ENCODE peak calls at places on chromosomes 1 and 21, in eight cellular contexts. One of them, this sample, is unnamed.

GRCh38 chr1:45359882-45360513 is 19.8 kb upstream of the MUTYH start:
- DNase-seq in A549: no peak
- DNase-seq in stomach: peak
- DNase-seq in Peyer's patch: peak
- DNase-seq in spleen: no peak
- DNase-seq in right lobe of liver: no peak
- DNase-seq in suprapubic skin: no peak
- DNase-seq in tibial nerve: peak
- DNase-seq in this sample: no peak

GRCh38 chr1:172764378-172764777 is 105.5 kb downstream of the FASLG start:
- DNase-seq in A549: no peak
- DNase-seq in stomach: peak
- DNase-seq in Peyer's patch: peak
- DNase-seq in spleen: peak
- DNase-seq in right lobe of liver: no peak
- DNase-seq in suprapubic skin: no peak
- DNase-seq in tibial nerve: no peak
- DNase-seq in this sample: no peak

GRCh38 chr1:101081496-101082282 is 56.1 kb upstream of the DPH5 start:
- DNase-seq in A549: no peak
- DNase-seq in stomach: no peak
- DNase-seq in Peyer's patch: no peak
- DNase-seq in spleen: peak
- DNase-seq in right lobe of liver: no peak
- DNase-seq in suprapubic skin: no peak
- DNase-seq in tibial nerve: no peak
- DNase-seq in this sample: no peak

GRCh38 chr1:205576805-205577761 is 54.7 kb downstream of the ELK4 start:
- DNase-seq in A549: peak
- DNase-seq in stomach: peak
- DNase-seq in Peyer's patch: peak
- DNase-seq in spleen: peak
- DNase-seq in right lobe of liver: no peak
- DNase-seq in suprapubic skin: peak
- DNase-seq in tibial nerve: no peak
- DNase-seq in this sample: no peak

GRCh38 chr21:25552856-25553255 is 54.4 kb downstream of the MRPL39 start:
- DNase-seq in A549: no peak
- DNase-seq in stomach: no peak
- DNase-seq in Peyer's patch: no peak
- DNase-seq in spleen: no peak
- DNase-seq in right lobe of liver: no peak
- DNase-seq in suprapubic skin: no peak
- DNase-seq in tibial nerve: no peak
- DNase-seq in this sample: no peak

GRCh38 chr1:206766251-206766856 is 4.2 kb upstream of the IL19 start:
- DNase-seq in A549: no peak
- DNase-seq in stomach: peak
- DNase-seq in Peyer's patch: peak
- DNase-seq in spleen: peak
- DNase-seq in right lobe of liver: no peak
- DNase-seq in suprapubic skin: no peak
- DNase-seq in tibial nerve: peak
- DNase-seq in this sample: peak

GRCh38 chr1:90502194-90502593 is 214.9 kb downstream of the BARHL2 start:
- DNase-seq in A549: no peak
- DNase-seq in stomach: no peak
- DNase-seq in Peyer's patch: no peak
- DNase-seq in spleen: no peak
- DNase-seq in right lobe of liver: no peak
- DNase-seq in suprapubic skin: no peak
- DNase-seq in tibial nerve: no peak
- DNase-seq in this sample: no peak

GRCh38 chr21:16588433-16588860 is 858.7 kb downstream of the USP25 start:
- DNase-seq in A549: peak
- DNase-seq in stomach: peak
- DNase-seq in Peyer's patch: peak
- DNase-seq in spleen: no peak
- DNase-seq in right lobe of liver: peak
- DNase-seq in suprapubic skin: peak
- DNase-seq in tibial nerve: peak
- DNase-seq in this sample: peak

GRCh38 chr1:240207073-240207709 is 115.5 kb downstream of the FMN2 start:
- DNase-seq in A549: no peak
- DNase-seq in stomach: no peak
- DNase-seq in Peyer's patch: no peak
- DNase-seq in spleen: no peak
- DNase-seq in right lobe of liver: no peak
- DNase-seq in suprapubic skin: no peak
- DNase-seq in tibial nerve: no peak
- DNase-seq in this sample: no peak

GRCh38 chr1:112998592-112999235 is 42.7 kb upstream of the SLC16A1 start:
- DNase-seq in A549: no peak
- DNase-seq in stomach: peak
- DNase-seq in Peyer's patch: no peak
- DNase-seq in spleen: no peak
- DNase-seq in right lobe of liver: peak
- DNase-seq in suprapubic skin: no peak
- DNase-seq in tibial nerve: no peak
- DNase-seq in this sample: no peak

GRCh38 chr1:22025368-22026154 is 24.1 kb downstream of the CELA3A start:
- DNase-seq in A549: peak
- DNase-seq in stomach: peak
- DNase-seq in Peyer's patch: peak
- DNase-seq in spleen: peak
- DNase-seq in right lobe of liver: peak
- DNase-seq in suprapubic skin: peak
- DNase-seq in tibial nerve: peak
- DNase-seq in this sample: peak
- TF ChIP-seq POLR2A in A549: peak
- TF ChIP-seq POLR2A in stomach: peak
- TF ChIP-seq POLR2A in Peyer's patch: peak
- TF ChIP-seq POLR2A in spleen: no peak
- TF ChIP-seq POLR2A in right lobe of liver: peak
- TF ChIP-seq POLR2A in suprapubic skin: peak
- TF ChIP-seq POLR2A in tibial nerve: peak
- TF ChIP-seq POLR2A in this sample: no peak

GRCh38 chr1:218281285-218281684 is 3.8 kb upstream of the RRP15 start:
- DNase-seq in A549: no peak
- DNase-seq in stomach: no peak
- DNase-seq in Peyer's patch: no peak
- DNase-seq in spleen: no peak
- DNase-seq in right lobe of liver: no peak
- DNase-seq in suprapubic skin: no peak
- DNase-seq in tibial nerve: no peak
- DNase-seq in this sample: no peak

GRCh38 chr1:218284377-218284916 is 646 bp upstream of the RRP15 start:
- DNase-seq in A549: no peak
- DNase-seq in stomach: no peak
- DNase-seq in Peyer's patch: no peak
- DNase-seq in spleen: peak
- DNase-seq in right lobe of liver: peak
- DNase-seq in suprapubic skin: no peak
- DNase-seq in tibial nerve: peak
- DNase-seq in this sample: no peak

DNA sequence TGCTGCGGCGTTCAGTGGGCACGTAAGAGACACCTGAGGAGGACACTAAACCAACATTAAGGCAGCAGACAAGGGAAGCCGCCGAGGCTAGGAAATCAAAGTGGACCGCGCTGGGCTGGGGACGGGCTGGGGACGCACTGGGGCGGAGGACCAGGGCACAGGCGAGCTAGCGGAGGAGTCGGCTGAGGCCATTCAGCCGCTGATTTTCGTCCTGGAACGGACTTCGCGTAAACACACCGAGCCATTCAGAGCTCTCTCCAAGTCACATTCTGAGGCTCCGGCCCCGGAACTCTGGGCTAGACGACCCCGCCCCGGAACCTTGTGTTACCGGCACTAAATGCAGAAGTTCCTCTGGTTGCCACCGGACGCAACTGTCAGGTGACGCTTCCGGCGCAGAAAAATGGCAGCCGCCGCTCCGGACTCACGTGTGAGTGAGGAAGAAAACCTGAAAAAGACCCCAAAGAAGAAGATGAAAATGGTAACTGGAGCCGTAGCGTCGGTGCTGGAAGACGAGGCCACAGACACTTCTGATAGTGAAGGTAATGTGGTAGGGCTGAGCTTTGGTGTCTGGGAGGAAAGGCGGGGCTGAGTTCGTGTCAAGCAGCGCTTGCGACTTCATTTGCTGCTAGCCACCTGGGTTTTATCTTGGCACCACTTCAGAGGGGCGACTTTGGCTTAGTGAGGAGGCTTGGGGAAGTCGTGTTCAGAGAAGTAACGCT is at the start of gene RRP15:
- DNase-seq in A549: peak
- DNase-seq in stomach: peak
- DNase-seq in Peyer's patch: peak
- DNase-seq in spleen: peak
- DNase-seq in right lobe of liver: peak
- DNase-seq in suprapubic skin: peak
- DNase-seq in tibial nerve: peak
- DNase-seq in this sample: peak
- TF ChIP-seq POLR2A in A549: peak
- TF ChIP-seq POLR2A in stomach: no peak
- TF ChIP-seq POLR2A in Peyer's patch: peak
- TF ChIP-seq POLR2A in spleen: no peak
- TF ChIP-seq POLR2A in right lobe of liver: peak
- TF ChIP-seq POLR2A in suprapubic skin: no peak
- TF ChIP-seq POLR2A in tibial nerve: peak
- TF ChIP-seq POLR2A in this sample: peak

GRCh38 chr1:183912265-183912886 is 107.5 kb downstream of the RGL1 start:
- DNase-seq in A549: no peak
- DNase-seq in stomach: no peak
- DNase-seq in Peyer's patch: no peak
- DNase-seq in spleen: no peak
- DNase-seq in right lobe of liver: no peak
- DNase-seq in suprapubic skin: no peak
- DNase-seq in tibial nerve: no peak
- DNase-seq in this sample: no peak

GRCh38 chr1:183910780-183911179 is 105.9 kb downstream of the RGL1 start:
- DNase-seq in A549: no peak
- DNase-seq in stomach: no peak
- DNase-seq in Peyer's patch: no peak
- DNase-seq in spleen: no peak
- DNase-seq in right lobe of liver: no peak
- DNase-seq in suprapubic skin: no peak
- DNase-seq in tibial nerve: no peak
- DNase-seq in this sample: no peak

GRCh38 chr1:183913556-183913955 is 108.6 kb downstream of the RGL1 start:
- DNase-seq in A549: no peak
- DNase-seq in stomach: no peak
- DNase-seq in Peyer's patch: no peak
- DNase-seq in spleen: no peak
- DNase-seq in right lobe of liver: no peak
- DNase-seq in suprapubic skin: no peak
- DNase-seq in tibial nerve: no peak
- DNase-seq in this sample: no peak

GRCh38 chr1:183909672-183910071 is 104.8 kb downstream of the RGL1 start:
- DNase-seq in A549: no peak
- DNase-seq in stomach: no peak
- DNase-seq in Peyer's patch: no peak
- DNase-seq in spleen: no peak
- DNase-seq in right lobe of liver: no peak
- DNase-seq in suprapubic skin: no peak
- DNase-seq in tibial nerve: no peak
- DNase-seq in this sample: no peak

DNA sequence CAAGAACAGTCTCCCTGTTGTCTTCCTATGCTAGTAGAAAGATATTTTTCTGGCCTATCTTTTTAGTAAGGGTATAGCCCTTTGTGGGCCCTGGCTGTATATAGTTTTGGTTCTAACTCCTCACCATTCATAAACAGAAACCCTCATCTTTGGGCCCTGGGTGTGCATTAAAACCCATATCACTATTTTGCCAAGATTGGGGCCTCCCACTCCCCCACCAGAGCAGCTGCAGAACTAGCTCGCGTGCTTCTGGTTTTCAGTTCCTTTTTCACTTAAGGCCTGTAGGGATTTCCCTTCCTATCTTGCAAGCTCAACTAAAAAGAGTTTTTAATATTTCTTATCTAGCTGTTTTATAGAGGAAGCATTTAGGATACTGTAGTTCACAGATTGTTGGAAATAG is 106.4 kb downstream of the RGL1 start:
- DNase-seq in A549: no peak
- DNase-seq in stomach: no peak
- DNase-seq in Peyer's patch: peak
- DNase-seq in spleen: no peak
- DNase-seq in right lobe of liver: no peak
- DNase-seq in suprapubic skin: no peak
- DNase-seq in tibial nerve: no peak
- DNase-seq in this sample: no peak
- TF ChIP-seq POLR2A in A549: no peak
- TF ChIP-seq POLR2A in stomach: no peak
- TF ChIP-seq POLR2A in Peyer's patch: no peak
- TF ChIP-seq POLR2A in spleen: no peak
- TF ChIP-seq POLR2A in right lobe of liver: no peak
- TF ChIP-seq POLR2A in suprapubic skin: no peak
- TF ChIP-seq POLR2A in tibial nerve: no peak
- TF ChIP-seq POLR2A in this sample: no peak

DNA sequence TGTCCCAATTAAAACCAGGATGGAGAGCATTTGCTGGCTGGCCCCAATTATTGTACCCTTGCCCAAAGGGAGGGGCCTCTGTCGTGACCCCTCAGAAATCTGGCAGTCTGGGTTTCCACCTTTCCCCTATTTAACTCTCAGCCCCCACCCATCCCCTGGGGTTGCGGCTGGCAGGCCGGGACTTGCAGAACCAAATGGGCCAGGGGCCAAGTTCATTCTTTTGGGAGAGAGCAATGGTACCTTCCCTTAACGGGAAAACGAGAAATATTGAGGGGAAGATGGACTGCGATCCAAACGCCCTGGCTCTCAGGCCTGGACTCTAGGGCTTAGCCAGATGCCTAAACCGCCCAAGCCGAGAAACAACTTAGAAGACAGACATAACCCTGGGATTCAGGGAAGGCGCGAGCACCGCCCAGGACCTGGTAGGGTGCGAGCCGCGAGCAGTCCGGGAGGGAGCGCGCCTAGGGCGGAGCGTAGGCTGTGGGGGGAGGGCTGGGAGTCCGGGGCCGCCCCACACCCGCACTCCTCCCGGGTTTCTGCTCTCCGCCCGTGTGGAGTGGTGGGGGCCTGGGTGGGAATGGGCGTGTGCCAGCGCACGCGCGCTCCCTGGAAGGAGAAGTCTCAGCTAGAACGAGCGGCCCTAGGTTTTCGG is at the start of gene SLC27A3:
- DNase-seq in A549: no peak
- DNase-seq in stomach: peak
- DNase-seq in Peyer's patch: no peak
- DNase-seq in spleen: peak
- DNase-seq in right lobe of liver: peak
- DNase-seq in suprapubic skin: peak
- DNase-seq in tibial nerve: peak
- DNase-seq in this sample: peak
- TF ChIP-seq POLR2A in A549: no peak
- TF ChIP-seq POLR2A in stomach: no peak
- TF ChIP-seq POLR2A in Peyer's patch: peak
- TF ChIP-seq POLR2A in spleen: no peak
- TF ChIP-seq POLR2A in right lobe of liver: no peak
- TF ChIP-seq POLR2A in suprapubic skin: no peak
- TF ChIP-seq POLR2A in tibial nerve: peak
- TF ChIP-seq POLR2A in this sample: no peak

This sample was measured in H54.